ENCODE peak calls at places on chromosomes 5 and 9, in six cellular contexts. D, P, E, F, M and B are unnamed samples. For H3K9me3, the result is how much of the 10 kb centered on the place peaks cover.

GRCh38 chr5:156201793-156202388 is 125.1 kb upstream of the SGCD start:
- DNase-seq in D (no peak), P (no peak), E (no peak), F (no peak), M (peak), B (no peak)

GRCh38 chr5:167554564-167555254 is 736.7 kb upstream of the WWC1 start:
- DNase-seq in D (no peak), P (no peak), E (no peak), F (peak), M (no peak), B (no peak)

GRCh38 chr5:160500776-160501175 is 79.1 kb downstream of the PTTG1 start:
- DNase-seq in D (peak), P (no peak), E (no peak), F (no peak), M (peak), B (no peak)

GRCh38 chr9:122923947-122924346 is 7.4 kb downstream of the ZBTB26 start:
- DNase-seq in D (no peak), P (no peak), E (no peak), F (no peak), M (no peak), B (no peak)

GRCh38 chr5:139985733-139986132 is 57.4 kb downstream of the NRG2 start:
- DNase-seq in D (peak), P (no peak), E (no peak), F (no peak), M (peak), B (no peak)

GRCh38 chr5:89816038-89816437 is 593.5 kb downstream of the CETN3 start:
- DNase-seq in D (no peak), P (no peak), E (no peak), F (no peak), M (no peak), B (no peak)

GRCh38 chr5:139495644-139496435 is 13.3 kb upstream of the STING1 start:
- DNase-seq in D (no peak), P (no peak), E (no peak), F (no peak), M (no peak), B (no peak)

GRCh38 chr5:93894471-93895354 is 153.3 kb upstream of the POU5F2 start:
- DNase-seq in D (no peak), P (no peak), E (no peak), F (no peak), M (no peak), B (no peak)

GRCh38 chr5:156913719-156914370 is 49.2 kb downstream of the TIMD4 start:
- DNase-seq in D (no peak), P (no peak), E (no peak), F (no peak), M (peak), B (peak)

GRCh38 chr5:176844706-176845391 is 34.5 kb downstream of the UNC5A start:
- DNase-seq in D (no peak), P (no peak), E (no peak), F (no peak), M (no peak), B (no peak)

GRCh38 chr9:76773051-76773450 is 8.8 kb downstream of the PCA3 start:
- DNase-seq in D (no peak), P (no peak), E (no peak), F (no peak), M (no peak), B (no peak)

GRCh38 chr9:22535780-22536179 is 89.2 kb downstream of the DMRTA1 start:
- DNase-seq in D (no peak), P (no peak), E (no peak), F (no peak), M (no peak), B (no peak)

GRCh38 chr5:35443803-35444595 is 173.7 kb upstream of the SPEF2 start:
- DNase-seq in D (no peak), P (peak), E (no peak), F (no peak), M (no peak), B (no peak)

GRCh38 chr5:148255456-148255855 is 13.1 kb upstream of the SPINK13 start:
- DNase-seq in D (no peak), P (no peak), E (no peak), F (no peak), M (no peak), B (no peak)

GRCh38 chr9:120617637-120617979 is 37.6 kb upstream of the CDK5RAP2 start:
- DNase-seq in D (no peak), P (no peak), E (no peak), F (no peak), M (no peak), B (no peak)

GRCh38 chr5:39355324-39355723 is 9.0 kb downstream of the C9 start:
- DNase-seq in D (no peak), P (no peak), E (no peak), F (no peak), M (no peak), B (no peak)

GRCh38 chr5:168347368-168347767 is 55.9 kb downstream of the WWC1 start:
- DNase-seq in D (no peak), P (no peak), E (no peak), F (no peak), M (no peak), B (no peak)

GRCh38 chr9:129610473-129611301 is 10.2 kb downstream of the C9orf50 start:
- DNase-seq in D (peak), P (peak), E (peak), F (no peak), M (peak), B (peak)

GRCh38 chr5:432201-432927 is 10.6 kb upstream of the EXOC3 start:
- DNase-seq in D (no peak), P (no peak), E (no peak), F (no peak), M (no peak), B (no peak)

GRCh38 chr5:80920333-80920732 is 39.8 kb upstream of the RASGRF2 start:
- DNase-seq in D (no peak), P (no peak), E (no peak), F (peak), M (no peak), B (no peak)

GRCh38 chr9:78044189-78044588 is 12.6 kb upstream of the GNAQ start:
- DNase-seq in D (no peak), P (no peak), E (no peak), F (no peak), M (peak), B (no peak)

GRCh38 chr5:42993516-42994284 is 46.4 kb downstream of the ANXA2R start:
- DNase-seq in D (peak), P (peak), E (no peak), F (no peak), M (peak), B (peak)

GRCh38 chr5:36252722-36253340 is 11.1 kb upstream of the NADK2 start:
- DNase-seq in D (no peak), P (no peak), E (no peak), F (no peak), M (no peak), B (no peak)

GRCh38 chr5:54537720-54538119 is 20.2 kb downstream of the SNX18 start:
- DNase-seq in D (no peak), P (no peak), E (no peak), F (peak), M (no peak), B (no peak)

GRCh38 chr9:11269036-11269435 is 656.2 kb upstream of the PTPRD start:
- DNase-seq in D (no peak), P (no peak), E (no peak), F (no peak), M (peak), B (no peak)

GRCh38 chr9:18947772-18948391 is 85.1 kb downstream of the SAXO1 start:
- DNase-seq in D (no peak), P (no peak), E (no peak), F (no peak), M (no peak), B (no peak)

GRCh38 chr5:67215592-67216471 is 19.2 kb upstream of the CD180 start:
- DNase-seq in D (peak), P (peak), E (peak), F (no peak), M (no peak), B (peak)
- H3K4me3 ChIP-seq in D (peak), P (peak), E (no peak), F (peak), M (no peak), B (no peak)

GRCh38 chr9:969693-970309 is 6.7 kb upstream of the DMRT3 start:
- DNase-seq in D (no peak), P (no peak), E (no peak), F (peak), M (peak), B (no peak)
- H3K9me3 ChIP-seq in D (under half), P (under half), E (under half), F (under half), M (under half), B (under half)

GRCh38 chr5:59599729-59600128 is 293.8 kb downstream of the PDE4D start:
- DNase-seq in D (no peak), P (no peak), E (no peak), F (no peak), M (no peak), B (no peak)

GRCh38 chr5:59600153-59600552 is 293.4 kb downstream of the PDE4D start:
- DNase-seq in D (no peak), P (no peak), E (no peak), F (no peak), M (no peak), B (no peak)

GRCh38 chr5:59596586-59597348 is 296.8 kb downstream of the PDE4D start:
- DNase-seq in D (no peak), P (no peak), E (no peak), F (no peak), M (no peak), B (peak)

GRCh38 chr5:59598547-59598874 is 295.0 kb downstream of the PDE4D start:
- DNase-seq in D (no peak), P (peak), E (no peak), F (no peak), M (no peak), B (peak)

DNA sequence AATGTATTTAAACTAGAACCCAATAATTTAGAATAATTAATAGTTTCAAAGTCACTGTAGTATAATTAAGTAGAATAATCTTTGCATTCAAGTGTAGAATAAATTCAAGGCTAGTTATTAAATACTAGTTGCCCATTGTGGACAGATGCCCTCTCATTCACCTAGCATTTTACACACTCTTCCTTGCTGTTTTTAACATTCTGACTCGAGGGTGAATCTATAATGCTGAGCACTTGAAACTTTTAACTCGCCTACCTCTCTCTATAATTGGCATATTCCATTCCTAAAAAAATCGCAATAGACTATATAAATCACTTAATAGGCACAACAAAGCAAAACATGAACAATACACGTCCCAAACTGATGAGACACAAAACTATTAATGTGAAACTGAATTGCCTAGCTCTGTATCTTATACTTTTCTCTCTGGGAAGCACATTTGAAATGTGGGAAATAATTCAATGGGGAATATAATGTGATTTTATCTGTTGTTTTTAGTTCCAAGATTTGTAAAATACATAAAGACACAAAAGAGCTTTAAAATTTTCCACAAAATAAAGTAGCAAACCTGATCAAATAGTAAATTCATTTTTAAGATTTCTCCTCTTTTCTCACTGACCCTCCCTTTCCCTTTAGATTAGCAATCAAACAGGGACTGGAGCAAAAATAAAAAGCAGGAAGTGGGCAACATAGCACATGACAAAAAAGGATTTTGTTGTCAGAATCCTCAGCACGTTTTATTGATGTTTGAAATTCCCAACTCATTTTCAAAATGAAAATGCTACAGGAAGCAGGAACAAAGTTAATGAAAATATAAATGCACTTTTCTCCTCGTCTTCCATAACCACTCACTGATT is 295.6 kb downstream of the PDE4D start:
- DNase-seq in D (no peak), P (no peak), E (no peak), F (no peak), M (no peak), B (no peak)
- H3K4me3 ChIP-seq in D (no peak), P (peak), E (peak), F (peak), M (no peak), B (no peak)

GRCh38 chr5:3323144-3323543 is 272.5 kb upstream of the IRX1 start:
- DNase-seq in D (no peak), P (no peak), E (no peak), F (no peak), M (no peak), B (no peak)

GRCh38 chr5:3320317-3320865 is 275.2 kb upstream of the IRX1 start:
- DNase-seq in D (no peak), P (no peak), E (peak), F (no peak), M (no peak), B (no peak)

GRCh38 chr5:3321923-3322322 is 273.7 kb upstream of the IRX1 start:
- DNase-seq in D (no peak), P (no peak), E (no peak), F (no peak), M (no peak), B (no peak)

GRCh38 chr5:3324421-3325101 is 271.1 kb upstream of the IRX1 start:
- DNase-seq in D (no peak), P (no peak), E (no peak), F (no peak), M (peak), B (no peak)

GRCh38 chr5:3322642-3323041 is 273.0 kb upstream of the IRX1 start:
- DNase-seq in D (no peak), P (no peak), E (no peak), F (no peak), M (no peak), B (no peak)
- H3K9me3 ChIP-seq in D (under half), P (under half), E (under half), F (under half), M (under half), B (under half)

DNA sequence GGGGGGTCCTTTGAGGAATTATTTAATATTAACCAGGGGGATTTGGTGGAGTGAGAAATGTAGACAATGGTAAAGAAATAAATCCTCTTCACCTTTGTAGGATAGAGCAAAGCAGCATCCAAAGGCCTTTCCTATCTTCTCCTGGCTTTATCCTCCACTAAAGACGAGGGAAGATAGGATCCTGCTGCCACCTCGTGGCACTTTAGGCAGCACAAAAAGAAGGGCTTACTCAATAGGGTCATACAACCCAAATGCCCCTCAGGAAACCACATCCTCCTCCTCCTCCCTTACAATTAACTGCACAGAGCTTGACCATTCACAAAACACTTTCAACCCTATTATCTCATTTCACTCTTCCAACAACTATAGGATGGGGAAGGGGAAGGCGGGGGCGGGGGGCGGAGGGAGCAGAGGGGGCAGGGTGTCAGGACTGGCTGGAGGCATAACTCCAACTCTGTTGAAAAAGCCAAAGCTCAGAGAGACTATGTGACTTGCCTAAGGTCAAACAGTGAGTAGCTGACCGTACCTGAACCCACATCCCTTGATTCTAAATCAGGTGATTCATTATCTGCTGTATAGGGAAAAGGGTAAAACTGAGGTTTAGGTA is 45.4 kb upstream of the MYOT start:
- DNase-seq in D (no peak), P (peak), E (no peak), F (no peak), M (peak), B (peak)
- H3K4me3 ChIP-seq in D (no peak), P (no peak), E (no peak), F (no peak), M (no peak), B (no peak)

DNA sequence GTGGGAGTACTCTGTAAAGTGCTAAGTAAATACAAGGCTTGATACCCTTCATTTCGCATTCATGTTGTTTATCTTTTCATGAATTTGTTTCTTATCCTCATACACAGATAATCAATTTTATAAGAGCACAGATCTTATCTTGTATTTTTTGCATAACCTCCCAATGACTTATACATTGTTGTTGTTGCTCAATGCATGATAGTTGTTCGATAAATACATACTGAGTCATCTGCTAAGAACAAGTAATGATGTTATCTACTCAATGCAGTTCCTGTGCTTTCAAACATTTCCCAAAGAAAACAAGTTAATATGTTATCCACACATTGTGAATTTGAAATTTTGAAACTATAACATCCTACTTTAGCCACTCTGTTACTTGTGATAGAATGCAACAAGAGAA is 60.7 kb downstream of the TAF11L14 start:
- DNase-seq in D (no peak), P (no peak), E (no peak), F (no peak), M (no peak), B (no peak)
- H3K9me3 ChIP-seq in D (under half), P (under half), E (under half), F (under half), M (under half), B (under half)

GRCh38 chr5:179318193-179318955 is 26.9 kb downstream of the ADAMTS2 start:
- DNase-seq in D (no peak), P (no peak), E (no peak), F (no peak), M (peak), B (no peak)
- H3K4me3 ChIP-seq in D (no peak), P (no peak), E (no peak), F (no peak), M (no peak), B (no peak)